ENCODE peak calls at places on chromosomes 12 and 14, in five cellular contexts. X, Y, D, I and T are unnamed samples.

GRCh38 chr14:65910108-65910507 is 497.6 kb downstream of the FUT8 start:
- DNase-seq in I (no peak), X (no peak), Y (peak), D (no peak), T (peak)

GRCh38 chr12:130185455-130186100 is 23.3 kb downstream of the FZD10 start:
- DNase-seq in Y (no peak), D (no peak), I (no peak), X (no peak), T (no peak)

GRCh38 chr12:107092669-107093546 is 441 bp downstream of the CRY1 start:
- DNase-seq in Y (no peak), I (peak), X (no peak), D (peak), T (peak)

GRCh38 chr12:14961466-14962155 is at the start of gene ARHGDIB:
- DNase-seq in D (no peak), Y (no peak), X (no peak), I (peak), T (no peak)

GRCh38 chr14:101593411-101594181 is 32.3 kb downstream of the DIO3 start:
- DNase-seq in Y (no peak), D (no peak), X (no peak), I (no peak), T (no peak)

GRCh38 chr14:68408680-68409079 is 384.2 kb downstream of the ZFP36L1 start:
- DNase-seq in X (no peak), D (no peak), Y (peak), I (no peak), T (no peak)

GRCh38 chr12:123886258-123886657 is 86.4 kb downstream of the CCDC92 start:
- DNase-seq in X (no peak), Y (no peak), I (no peak), D (no peak), T (no peak)

GRCh38 chr14:105260826-105261438 is 12.6 kb downstream of the BTBD6 start:
- DNase-seq in X (no peak), Y (no peak), I (no peak), D (no peak), T (no peak)

GRCh38 chr12:7450667-7451066 is 6.7 kb upstream of the CD163L1 start:
- DNase-seq in D (no peak), Y (no peak), X (no peak), I (no peak), T (no peak)

GRCh38 chr12:11827096-11827841 is 177.8 kb downstream of the ETV6 start:
- DNase-seq in Y (no peak), D (peak), I (peak), X (no peak), T (peak)

GRCh38 chr12:105040476-105040875 is 43.8 kb downstream of the ALDH1L2 start:
- DNase-seq in D (no peak), Y (no peak), X (no peak), I (no peak), T (no peak)

GRCh38 chr12:29427964-29428363 is 47.0 kb upstream of the ERGIC2 start:
- DNase-seq in X (no peak), Y (no peak), I (peak), D (no peak), T (peak)

GRCh38 chr12:27277846-27278260 is 33.8 kb downstream of the STK38L start:
- DNase-seq in I (peak), Y (peak), D (no peak), X (no peak), T (peak)

GRCh38 chr12:18479266-18479665 is 217.9 kb downstream of the PIK3C2G start:
- DNase-seq in D (no peak), Y (no peak), I (peak), X (no peak), T (no peak)

GRCh38 chr12:57097554-57097835 is 8.6 kb downstream of the NAB2 start:
- DNase-seq in X (no peak), Y (no peak), I (no peak), D (no peak), T (no peak)

GRCh38 chr14:67429651-67430205 is 17.8 kb upstream of the PLEK2 start:
- DNase-seq in Y (no peak), D (no peak), X (no peak), I (peak), T (no peak)

GRCh38 chr14:104394606-104394910 is 185.0 kb upstream of the C14orf180 start:
- DNase-seq in I (no peak), Y (no peak), X (no peak), D (no peak), T (no peak)

GRCh38 chr12:42380733-42381132 is 54.8 kb downstream of the PPHLN1 start:
- DNase-seq in I (no peak), Y (no peak), X (no peak), D (no peak), T (no peak)

GRCh38 chr14:74140374-74140850 is 55.7 kb downstream of the LIN52 start:
- DNase-seq in D (peak), X (no peak), Y (no peak), I (peak), T (peak)

GRCh38 chr12:57844725-57845477 is 1.6 kb downstream of the CTDSP2 start:
- DNase-seq in X (no peak), D (no peak), Y (peak), I (peak), T (peak)

GRCh38 chr12:105562727-105563072 is 232.2 kb downstream of the C12orf75 start:
- DNase-seq in Y (no peak), I (no peak), X (no peak), D (no peak), T (no peak)

GRCh38 chr12:124633269-124633953 is 66.0 kb upstream of the NCOR2 start:
- DNase-seq in D (no peak), I (peak), X (no peak), Y (peak), T (no peak)

GRCh38 chr12:89319606-89320005 is 32.7 kb downstream of the DUSP6 start:
- DNase-seq in D (no peak), X (no peak), I (no peak), Y (no peak), T (no peak)

GRCh38 chr12:31796270-31796951 is 67.6 kb upstream of the AMN1 start:
- DNase-seq in Y (no peak), X (no peak), D (no peak), I (no peak), T (no peak)

GRCh38 chr14:93959239-93960107 is 16.9 kb downstream of the ASB2 start:
- DNase-seq in X (no peak), Y (peak), D (no peak), I (peak), T (peak)

GRCh38 chr12:402127-402456 is 648 bp downstream of the CCDC77 start:
- DNase-seq in Y (peak), X (no peak), D (peak), I (peak), T (peak)

GRCh38 chr12:119181944-119182343 is 3.2 kb downstream of the HSPB8 start:
- DNase-seq in D (no peak), X (no peak), Y (no peak), I (peak), T (no peak)

GRCh38 chr12:49345048-49345839 is 1.4 kb upstream of the DNAJC22 start:
- DNase-seq in Y (no peak), I (no peak), X (peak), D (no peak), T (no peak)

GRCh38 chr14:59425322-59425945 is 39.7 kb downstream of the GPR135 start:
- DNase-seq in D (no peak), Y (peak), X (no peak), I (no peak), T (peak)

GRCh38 chr14:63891148-63891964 is 38.6 kb downstream of the SYNE2 start:
- DNase-seq in X (no peak), D (no peak), Y (no peak), I (no peak), T (peak)

GRCh38 chr14:63890553-63890952 is 37.7 kb downstream of the SYNE2 start:
- DNase-seq in X (no peak), I (no peak), D (no peak), Y (no peak), T (no peak)

GRCh38 chr14:63896278-63896720 is 43.5 kb downstream of the SYNE2 start:
- DNase-seq in I (peak), D (no peak), Y (peak), X (no peak), T (peak)

GRCh38 chr14:63895510-63895909 is 42.7 kb downstream of the SYNE2 start:
- DNase-seq in D (no peak), I (no peak), X (no peak), Y (no peak), T (no peak)

GRCh38 chr14:63893701-63894458 is 41.1 kb downstream of the SYNE2 start:
- DNase-seq in X (no peak), D (no peak), I (peak), Y (peak), T (peak)
- H3K14ac ChIP-seq in X (no peak), D (no peak), I (no peak), Y (no peak), T (no peak)

GRCh38 chr12:53069621-53070410 is 9.4 kb downstream of the SPRYD3 start:
- DNase-seq in Y (no peak), X (no peak), I (no peak), D (no peak), T (no peak)
- H3K4me3 ChIP-seq in Y (no peak), X (no peak), I (no peak), D (no peak), T (no peak)

GRCh38 chr14:75578099-75578785 is at the start of gene FLVCR2:
- DNase-seq in D (peak), Y (peak), X (peak), I (peak), T (peak)
- H3K23ac ChIP-seq in D (peak), Y (peak), X (no peak), I (no peak), T (no peak)

GRCh38 chr14:91394105-91395081 is 23.2 kb downstream of the CCDC88C start:
- DNase-seq in Y (no peak), I (no peak), X (no peak), D (no peak), T (no peak)

GRCh38 chr14:91395998-91396660 is 21.5 kb downstream of the CCDC88C start:
- DNase-seq in D (no peak), X (peak), Y (no peak), I (peak), T (no peak)

GRCh38 chr14:91390165-91390778 is 27.3 kb downstream of the CCDC88C start:
- DNase-seq in I (no peak), D (no peak), X (no peak), Y (no peak), T (no peak)

GRCh38 chr14:91395466-91395865 is 22.2 kb downstream of the CCDC88C start:
- DNase-seq in D (no peak), Y (no peak), X (peak), I (no peak), T (no peak)

GRCh38 chr14:91392623-91393303 is 24.9 kb downstream of the CCDC88C start:
- DNase-seq in X (no peak), Y (no peak), D (no peak), I (peak), T (no peak)
- H3K14ac ChIP-seq in X (no peak), Y (no peak), D (no peak), I (no peak), T (no peak)